ENCODE peak calls at places on chromosomes 16 and 17, in six cellular contexts. One of them, this sample, is unnamed.

GRCh38 chr17:19742495-19742894 is 5.6 kb downstream of the ALDH3A1 start:
- DNase-seq in IMR-90: no peak
- DNase-seq in neuronal stem cell: no peak
- DNase-seq in H1: no peak
- DNase-seq in trophoblast cell: no peak
- DNase-seq in mesenchymal stem cell: no peak
- DNase-seq in this sample: no peak

GRCh38 chr16:56262148-56262878 is 71.0 kb downstream of the GNAO1 start:
- DNase-seq in IMR-90: no peak
- DNase-seq in neuronal stem cell: no peak
- DNase-seq in H1: no peak
- DNase-seq in trophoblast cell: peak; percentile 12
- DNase-seq in mesenchymal stem cell: no peak
- DNase-seq in this sample: no peak

GRCh38 chr17:57537524-57538410 is 207.3 kb downstream of the CCDC182 start:
- DNase-seq in IMR-90: no peak
- DNase-seq in neuronal stem cell: peak; percentile 90
- DNase-seq in H1: no peak
- DNase-seq in trophoblast cell: no peak
- DNase-seq in mesenchymal stem cell: no peak
- DNase-seq in this sample: no peak

GRCh38 chr17:77838748-77839147 is 119.8 kb upstream of the TNRC6C start:
- DNase-seq in IMR-90: no peak
- DNase-seq in neuronal stem cell: no peak
- DNase-seq in H1: no peak
- DNase-seq in trophoblast cell: no peak
- DNase-seq in mesenchymal stem cell: no peak
- DNase-seq in this sample: no peak

GRCh38 chr17:8887834-8888703 is 20.6 kb upstream of the PIK3R6 start:
- DNase-seq in IMR-90: no peak
- DNase-seq in neuronal stem cell: peak; percentile 52
- DNase-seq in H1: peak; percentile 87
- DNase-seq in trophoblast cell: peak; percentile 69
- DNase-seq in mesenchymal stem cell: peak; percentile 14
- DNase-seq in this sample: peak; percentile 97

GRCh38 chr16:53924311-53924860 is 220.4 kb downstream of the FTO start:
- DNase-seq in IMR-90: no peak
- DNase-seq in neuronal stem cell: no peak
- DNase-seq in H1: no peak
- DNase-seq in trophoblast cell: no peak
- DNase-seq in mesenchymal stem cell: no peak
- DNase-seq in this sample: no peak

GRCh38 chr16:50038756-50039529 is 13.9 kb downstream of the CNEP1R1 start:
- DNase-seq in IMR-90: no peak
- DNase-seq in neuronal stem cell: no peak
- DNase-seq in H1: no peak
- DNase-seq in trophoblast cell: peak; percentile 31
- DNase-seq in mesenchymal stem cell: no peak
- DNase-seq in this sample: no peak

GRCh38 chr16:57998992-57999365 is 1.5 kb downstream of the ZNF319 start:
- DNase-seq in IMR-90: no peak
- DNase-seq in neuronal stem cell: no peak
- DNase-seq in H1: no peak
- DNase-seq in trophoblast cell: no peak
- DNase-seq in mesenchymal stem cell: no peak
- DNase-seq in this sample: no peak

GRCh38 chr16:82016268-82016667 is 5.0 kb upstream of the SDR42E1 start:
- DNase-seq in IMR-90: peak; percentile 14
- DNase-seq in neuronal stem cell: no peak
- DNase-seq in H1: no peak
- DNase-seq in trophoblast cell: peak; percentile 24
- DNase-seq in mesenchymal stem cell: peak; percentile 24
- DNase-seq in this sample: no peak

GRCh38 chr17:74827800-74828199 is 31.9 kb downstream of the GRIN2C start:
- DNase-seq in IMR-90: no peak
- DNase-seq in neuronal stem cell: no peak
- DNase-seq in H1: no peak
- DNase-seq in trophoblast cell: no peak
- DNase-seq in mesenchymal stem cell: no peak
- DNase-seq in this sample: no peak

GRCh38 chr16:88853336-88853941 is 3.3 kb downstream of the GALNS start:
- DNase-seq in IMR-90: peak; percentile 5
- DNase-seq in neuronal stem cell: no peak
- DNase-seq in H1: no peak
- DNase-seq in trophoblast cell: peak; percentile 9
- DNase-seq in mesenchymal stem cell: peak; percentile 53
- DNase-seq in this sample: no peak

GRCh38 chr17:15884731-15885130 is 60.2 kb upstream of the ADORA2B start:
- DNase-seq in IMR-90: peak; percentile 45
- DNase-seq in neuronal stem cell: no peak
- DNase-seq in H1: no peak
- DNase-seq in trophoblast cell: no peak
- DNase-seq in mesenchymal stem cell: peak; percentile 30
- DNase-seq in this sample: no peak

GRCh38 chr17:82775033-82775823 is 23.4 kb downstream of the TBCD start:
- DNase-seq in IMR-90: no peak
- DNase-seq in neuronal stem cell: peak; percentile 43
- DNase-seq in H1: peak; percentile 93
- DNase-seq in trophoblast cell: peak; percentile 83
- DNase-seq in mesenchymal stem cell: peak; percentile 45
- DNase-seq in this sample: peak; percentile 91

GRCh38 chr16:86805210-86805609 is 226.9 kb downstream of the FOXL1 start:
- DNase-seq in IMR-90: no peak
- DNase-seq in neuronal stem cell: no peak
- DNase-seq in H1: no peak
- DNase-seq in trophoblast cell: no peak
- DNase-seq in mesenchymal stem cell: no peak
- DNase-seq in this sample: no peak

GRCh38 chr17:67853703-67854102 is 28.4 kb downstream of the BPTF start:
- DNase-seq in IMR-90: no peak
- DNase-seq in neuronal stem cell: no peak
- DNase-seq in H1: no peak
- DNase-seq in trophoblast cell: no peak
- DNase-seq in mesenchymal stem cell: no peak
- DNase-seq in this sample: no peak

GRCh38 chr16:12788758-12789157 is 14.9 kb downstream of the CPPED1 start:
- DNase-seq in IMR-90: no peak
- DNase-seq in neuronal stem cell: no peak
- DNase-seq in H1: no peak
- DNase-seq in trophoblast cell: no peak
- DNase-seq in mesenchymal stem cell: no peak
- DNase-seq in this sample: no peak

GRCh38 chr16:89525146-89525913 is 17.1 kb downstream of the SPG7 start:
- DNase-seq in IMR-90: no peak
- DNase-seq in neuronal stem cell: no peak
- DNase-seq in H1: no peak
- DNase-seq in trophoblast cell: no peak
- DNase-seq in mesenchymal stem cell: no peak
- DNase-seq in this sample: no peak

GRCh38 chr17:14307560-14308024 is 6.7 kb downstream of the HS3ST3B1 start:
- DNase-seq in IMR-90: peak; percentile 83
- DNase-seq in neuronal stem cell: no peak
- DNase-seq in H1: no peak
- DNase-seq in trophoblast cell: peak; percentile 65
- DNase-seq in mesenchymal stem cell: peak; percentile 65
- DNase-seq in this sample: peak; percentile 3

GRCh38 chr16:2838928-2839327 is 8.8 kb downstream of the ZG16B start:
- DNase-seq in IMR-90: peak; percentile 89
- DNase-seq in neuronal stem cell: peak; percentile 56
- DNase-seq in H1: peak; percentile 82
- DNase-seq in trophoblast cell: peak; percentile 81
- DNase-seq in mesenchymal stem cell: peak; percentile 77
- DNase-seq in this sample: peak; percentile 91

GRCh38 chr16:57107324-57107922 is 15.0 kb downstream of the CPNE2 start:
- DNase-seq in IMR-90: no peak
- DNase-seq in neuronal stem cell: no peak
- DNase-seq in H1: no peak
- DNase-seq in trophoblast cell: no peak
- DNase-seq in mesenchymal stem cell: no peak
- DNase-seq in this sample: no peak

GRCh38 chr17:57125866-57126265 is 40.8 kb downstream of the AKAP1 start:
- DNase-seq in IMR-90: no peak
- DNase-seq in neuronal stem cell: no peak
- DNase-seq in H1: no peak
- DNase-seq in trophoblast cell: no peak
- DNase-seq in mesenchymal stem cell: no peak
- DNase-seq in this sample: no peak

GRCh38 chr16:13305019-13305755 is 403.8 kb downstream of the SHISA9 start:
- DNase-seq in IMR-90: no peak
- DNase-seq in neuronal stem cell: no peak
- DNase-seq in H1: no peak
- DNase-seq in trophoblast cell: no peak
- DNase-seq in mesenchymal stem cell: no peak
- DNase-seq in this sample: no peak

GRCh38 chr17:7654832-7655540 is 4.3 kb downstream of the ATP1B2 start:
- DNase-seq in IMR-90: peak; percentile 44
- DNase-seq in neuronal stem cell: no peak
- DNase-seq in H1: no peak
- DNase-seq in trophoblast cell: no peak
- DNase-seq in mesenchymal stem cell: no peak
- DNase-seq in this sample: peak; percentile 29

GRCh38 chr16:86298166-86299131 is 211.9 kb upstream of the FOXF1 start:
- DNase-seq in IMR-90: peak; percentile 88
- DNase-seq in neuronal stem cell: no peak
- DNase-seq in H1: no peak
- DNase-seq in trophoblast cell: no peak
- DNase-seq in mesenchymal stem cell: peak; percentile 96
- DNase-seq in this sample: no peak

GRCh38 chr16:84818133-84818532 is 1.7 kb upstream of the CRISPLD2 start:
- DNase-seq in IMR-90: no peak
- DNase-seq in neuronal stem cell: no peak
- DNase-seq in H1: no peak
- DNase-seq in trophoblast cell: no peak
- DNase-seq in mesenchymal stem cell: no peak
- DNase-seq in this sample: no peak
- H4K91ac ChIP-seq in IMR-90: no peak overlapping the region
- H4K91ac ChIP-seq in neuronal stem cell: no peak overlapping the region
- H4K91ac ChIP-seq in H1: no peak overlapping the region
- H4K91ac ChIP-seq in trophoblast cell: peak overlapping the region; percentile 8
- H4K91ac ChIP-seq in mesenchymal stem cell: no peak overlapping the region
- H4K91ac ChIP-seq in this sample: no peak overlapping the region

DNA sequence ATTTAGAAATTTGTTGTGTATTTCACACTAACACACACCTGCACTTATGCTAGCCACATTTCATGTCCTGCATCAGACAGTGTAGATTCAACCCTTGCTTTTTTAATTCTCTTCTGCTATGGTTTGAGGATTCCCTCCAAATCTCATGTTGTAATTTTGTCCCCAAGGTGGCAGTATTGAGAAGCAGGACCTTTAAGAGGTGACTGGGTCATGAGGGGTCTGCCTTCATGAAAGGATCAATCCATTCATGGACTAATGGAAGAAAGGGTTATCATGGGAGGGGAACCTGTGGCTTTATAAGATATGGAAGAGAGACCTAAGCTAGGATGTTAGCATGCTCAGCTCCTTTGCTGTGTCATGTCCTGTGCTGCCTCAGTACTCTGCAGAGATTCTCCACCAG is 1032.2 kb downstream of the CDH11 start:
- DNase-seq in IMR-90: peak; percentile 11
- DNase-seq in neuronal stem cell: peak; percentile 32
- DNase-seq in H1: no peak
- DNase-seq in trophoblast cell: peak; percentile 1
- DNase-seq in mesenchymal stem cell: peak; percentile 29
- DNase-seq in this sample: peak; percentile 30
- H3K79me1 ChIP-seq in IMR-90: no peaks in the 10 kb centered on the region
- H3K79me1 ChIP-seq in neuronal stem cell: no peaks in the 10 kb centered on the region
- H3K79me1 ChIP-seq in H1: no peaks in the 10 kb centered on the region
- H3K79me1 ChIP-seq in trophoblast cell: peaks cover 2% of the 10 kb centered on the region
- H3K79me1 ChIP-seq in mesenchymal stem cell: no peaks in the 10 kb centered on the region
- H3K79me1 ChIP-seq in this sample: no peaks in the 10 kb centered on the region

DNA sequence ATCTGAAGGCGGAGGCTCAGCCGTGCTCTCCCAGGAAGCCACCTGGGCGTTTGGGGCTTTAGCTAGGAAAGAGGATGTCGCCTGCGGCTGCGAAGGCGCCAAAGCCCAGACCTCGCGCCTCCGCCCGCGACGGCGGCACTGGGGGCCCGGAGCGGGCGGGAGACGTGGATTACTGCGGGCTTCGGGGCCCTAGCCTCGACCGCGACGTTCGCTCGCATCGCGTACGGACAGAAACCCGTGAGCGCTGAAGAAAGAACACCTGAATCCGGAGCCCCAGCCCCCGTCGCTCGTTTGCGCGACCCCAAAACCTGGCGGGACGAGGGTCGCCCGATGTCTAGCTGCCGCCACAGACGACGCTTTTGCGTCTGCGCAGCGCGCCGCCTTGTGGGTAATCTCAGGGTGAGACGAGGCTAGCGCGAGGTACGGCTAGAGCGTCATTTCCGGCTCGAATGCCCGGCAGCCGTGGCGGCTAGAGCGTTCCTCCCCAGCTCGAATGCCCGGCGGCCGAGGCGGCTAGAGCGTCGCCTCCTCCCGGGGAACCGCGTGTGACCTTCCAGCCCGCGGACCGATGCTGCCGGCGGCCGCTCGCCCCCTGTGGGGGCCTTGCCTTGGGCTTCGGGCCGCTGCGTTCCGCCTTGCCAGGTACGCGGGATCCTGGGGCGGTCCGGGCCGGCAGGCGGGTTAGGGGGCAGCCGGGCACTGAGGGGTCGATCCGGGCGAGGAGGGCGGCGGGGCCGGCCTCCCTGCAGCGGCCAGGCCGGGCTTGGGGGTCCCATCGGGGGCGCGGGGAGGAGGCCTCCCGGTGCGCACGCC is at the start of gene MRPL12:
- DNase-seq in IMR-90: peak; percentile 89
- DNase-seq in neuronal stem cell: peak; percentile 93
- DNase-seq in H1: peak; percentile 92
- DNase-seq in trophoblast cell: peak; percentile 96
- DNase-seq in mesenchymal stem cell: peak; percentile 93
- DNase-seq in this sample: peak; percentile 95
- H3K18ac ChIP-seq in IMR-90: no peak within 1 kb of the TSS
- H3K18ac ChIP-seq in neuronal stem cell: peak within 1 kb of the TSS; percentile 93
- H3K18ac ChIP-seq in H1: peak within 1 kb of the TSS; percentile 78
- H3K18ac ChIP-seq in trophoblast cell: peak within 1 kb of the TSS; percentile 80
- H3K18ac ChIP-seq in mesenchymal stem cell: peak within 1 kb of the TSS; percentile 86
- H3K18ac ChIP-seq in this sample: peak within 1 kb of the TSS; percentile 93

GRCh38 chr16:4947722-4948503 is 10.2 kb upstream of the SEC14L5 start:
- DNase-seq in IMR-90: no peak
- DNase-seq in neuronal stem cell: peak; percentile 71
- DNase-seq in H1: no peak
- DNase-seq in trophoblast cell: no peak
- DNase-seq in mesenchymal stem cell: no peak
- DNase-seq in this sample: peak; percentile 81

GRCh38 chr16:4948903-4949766 is 9.0 kb upstream of the SEC14L5 start:
- DNase-seq in IMR-90: no peak
- DNase-seq in neuronal stem cell: no peak
- DNase-seq in H1: no peak
- DNase-seq in trophoblast cell: no peak
- DNase-seq in mesenchymal stem cell: no peak
- DNase-seq in this sample: no peak

GRCh38 chr16:4945560-4946502 is 8.9 kb upstream of the PPL start:
- DNase-seq in IMR-90: no peak
- DNase-seq in neuronal stem cell: no peak
- DNase-seq in H1: no peak
- DNase-seq in trophoblast cell: peak; percentile 62
- DNase-seq in mesenchymal stem cell: peak; percentile 62
- DNase-seq in this sample: no peak

GRCh38 chr16:4946917-4947316 is 10.0 kb upstream of the PPL start:
- DNase-seq in IMR-90: no peak
- DNase-seq in neuronal stem cell: no peak
- DNase-seq in H1: no peak
- DNase-seq in trophoblast cell: no peak
- DNase-seq in mesenchymal stem cell: no peak
- DNase-seq in this sample: no peak

GRCh38 chr16:4949986-4950385 is 8.1 kb upstream of the SEC14L5 start:
- DNase-seq in IMR-90: no peak
- DNase-seq in neuronal stem cell: no peak
- DNase-seq in H1: no peak
- DNase-seq in trophoblast cell: no peak
- DNase-seq in mesenchymal stem cell: no peak
- DNase-seq in this sample: no peak
- H4K91ac ChIP-seq in IMR-90: no peak overlapping the region
- H4K91ac ChIP-seq in neuronal stem cell: no peak overlapping the region
- H4K91ac ChIP-seq in H1: no peak overlapping the region
- H4K91ac ChIP-seq in trophoblast cell: no peak overlapping the region
- H4K91ac ChIP-seq in mesenchymal stem cell: no peak overlapping the region
- H4K91ac ChIP-seq in this sample: no peak overlapping the region

This sample was measured in H9.